ENCODE peak calls at places on chromosomes 4 and X, in eight cellular contexts. L is pancreas, I is ovary, N is GM13977, E is fibroblast of lung, C is left lung, M is brain microvascular endothelial cell, K is SK-N-SH. R is an unnamed sample.

GRCh38 chr4:184756399-184756798 is 22.5 kb upstream of the CENPU start:
- DNase-seq in L (no peak), E (peak; percentile 51), M (no peak), N (no peak), K (no peak), C (no peak), I (no peak), R (no peak)

GRCh38 chr4:5988086-5988845 is 30.0 kb downstream of the C4orf50 start:
- DNase-seq in N (no peak), K (no peak), L (no peak), I (no peak), E (no peak), C (no peak), M (no peak), R (no peak)

GRCh38 chr4:48578132-48578964 is 88.3 kb downstream of the ZAR1 start:
- DNase-seq in I (peak; percentile 25), C (no peak), L (peak; percentile 39), N (peak; percentile 25), K (peak; percentile 59), M (peak; percentile 60), E (peak; percentile 60), R (peak; percentile 56)

GRCh38 chr4:169484485-169484884 is 127.9 kb downstream of the NEK1 start:
- DNase-seq in K (peak; percentile 9), E (peak; percentile 8), I (no peak), C (no peak), L (no peak), M (peak; percentile 2), N (no peak), R (no peak)

GRCh38 chr4:138909605-138910004 is 106.0 kb upstream of the NOCT start:
- DNase-seq in C (no peak), E (no peak), K (no peak), L (no peak), I (no peak), M (no peak), N (no peak), R (no peak)

GRCh38 chr4:146446555-146446954 is 75.2 kb downstream of the SLC10A7 start:
- DNase-seq in C (no peak), K (no peak), L (no peak), E (no peak), N (no peak), M (no peak), I (no peak), R (no peak)

GRCh38 chr4:107733431-107733925 is 13.4 kb upstream of the PAPSS1 start:
- DNase-seq in N (no peak), I (no peak), L (no peak), C (no peak), K (peak; percentile 54), M (no peak), E (no peak), R (no peak)

GRCh38 chrX:48883729-48884128 is 13.8 kb downstream of the TIMM17B start:
- DNase-seq in L (no peak), N (no peak), K (peak; percentile 8), I (no peak), M (no peak), E (no peak), C (no peak), R (no peak)

GRCh38 chr4:6986067-6986780 is 56.9 kb upstream of the TADA2B start:
- DNase-seq in E (peak; percentile 83), L (peak; percentile 55), N (no peak), I (peak; percentile 61), M (peak; percentile 84), C (peak; percentile 82), K (peak; percentile 67), R (no peak)

GRCh38 chr4:163391756-163392155 is 48.1 kb downstream of the NPY5R start:
- DNase-seq in E (no peak), M (no peak), K (no peak), I (no peak), C (no peak), L (no peak), N (no peak), R (no peak)

GRCh38 chr4:111064342-111064993 is 441.6 kb upstream of the PITX2 start:
- DNase-seq in M (peak; percentile 55), C (no peak), N (peak; percentile 10), K (no peak), L (no peak), E (peak; percentile 86), I (no peak), R (no peak)

GRCh38 chr4:139872274-139872673 is 206.7 kb downstream of the MGST2 start:
- DNase-seq in N (no peak), L (no peak), E (peak; percentile 98), I (no peak), K (no peak), C (no peak), M (peak; percentile 91), R (peak; percentile 60)

GRCh38 chr4:20185103-20185502 is 66.6 kb upstream of the SLIT2 start:
- DNase-seq in I (no peak), E (no peak), K (no peak), L (no peak), N (no peak), M (no peak), C (no peak), R (no peak)
- TF ChIP-seq CTCF in I (no peak), E (no peak), K (no peak), L (no peak), N (no peak), M (no peak), C (no peak), R (no peak)

GRCh38 chr4:22901631-22902030 is 208.9 kb downstream of the GBA3 start:
- DNase-seq in C (no peak), N (no peak), I (no peak), L (no peak), E (peak; percentile 44), K (no peak), M (no peak), R (no peak)

GRCh38 chr4:22906046-22906445 is 213.3 kb downstream of the GBA3 start:
- DNase-seq in C (no peak), M (no peak), N (no peak), I (no peak), E (no peak), K (no peak), L (no peak), R (no peak)

DNA sequence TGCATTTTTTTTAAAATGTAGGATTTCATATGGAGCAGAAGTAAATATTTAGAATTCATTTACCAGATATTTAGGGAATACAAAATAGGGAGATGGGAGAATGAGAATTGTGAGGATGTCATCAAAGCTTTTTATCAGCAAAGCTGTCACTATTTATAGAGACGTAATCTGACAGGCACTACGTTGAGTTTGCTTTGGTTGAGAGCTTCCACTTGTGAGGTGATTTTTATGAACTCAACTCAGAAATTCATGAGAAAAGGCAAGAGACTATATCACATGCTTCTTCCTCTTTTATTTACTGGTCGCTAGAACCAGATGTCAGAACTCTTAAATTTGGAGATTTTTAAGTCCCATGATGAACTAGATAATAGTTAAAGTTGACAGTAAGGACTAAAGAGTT is 211.2 kb downstream of the GBA3 start:
- DNase-seq in N (no peak), K (no peak), L (no peak), I (no peak), M (no peak), C (no peak), E (no peak), R (no peak)
- TF ChIP-seq CTCF in N (no peak), K (no peak), L (no peak), I (no peak), M (no peak), C (no peak), E (no peak), R (no peak)

GRCh38 chrX:318739-319578 is at the start of gene GTPBP6:
- DNase-seq in M (peak; percentile 99), L (peak; percentile 100), I (peak; percentile 99), N (peak; percentile 98), E (peak; percentile 99), K (peak; percentile 93), C (peak; percentile 100), R (peak; percentile 99)
- TF ChIP-seq CTCF in M (peak; percentile 38), L (no peak), I (no peak), N (peak; percentile 20), E (peak; percentile 15), K (peak; percentile 14), C (no peak), R (peak; percentile 12)

DNA sequence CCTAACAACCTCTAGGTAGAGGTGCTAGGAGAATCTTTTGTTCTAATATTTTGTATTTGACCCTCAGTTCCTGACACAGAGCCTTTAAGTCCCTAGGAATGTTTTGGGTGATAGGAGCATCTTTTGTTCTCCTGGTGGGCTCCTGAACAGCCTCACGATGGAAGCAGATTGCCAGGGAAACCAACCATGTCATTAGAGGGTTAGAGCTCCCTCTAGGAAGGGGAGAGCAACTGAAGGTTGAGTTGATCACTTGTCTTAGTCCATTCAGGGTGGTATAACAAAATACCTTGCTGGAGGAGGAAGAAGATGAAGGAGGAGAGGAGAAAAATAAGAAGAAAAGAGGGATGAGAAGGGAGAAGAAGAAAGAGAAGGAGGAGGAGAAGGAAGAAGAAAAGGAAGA is 9.2 kb downstream of the VCX start:
- DNase-seq in I (no peak), N (no peak), L (no peak), C (no peak), K (no peak), E (no peak), M (no peak), R (no peak)
- TF ChIP-seq CTCF in I (no peak), N (no peak), L (no peak), C (no peak), K (no peak), E (no peak), M (no peak), R (no peak)

DNA sequence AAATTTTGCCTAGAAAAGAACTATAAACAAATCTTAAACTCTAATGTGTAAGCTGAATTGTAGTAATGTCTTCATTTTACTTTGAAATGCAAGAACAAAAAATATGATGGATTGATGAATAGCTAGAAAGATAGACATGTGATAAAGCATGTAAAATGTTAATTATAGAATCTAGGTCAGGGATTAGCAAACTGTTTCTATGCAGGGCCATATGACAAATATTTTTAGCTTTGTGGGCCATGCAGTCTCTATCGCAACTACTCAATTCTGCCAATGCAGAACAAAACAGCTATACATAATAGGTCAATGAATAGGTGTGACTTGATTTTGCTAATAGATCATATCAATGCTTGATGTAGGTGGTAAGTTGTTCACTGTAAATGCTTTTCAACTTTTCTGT is 75.3 kb downstream of the TBCK start:
- DNase-seq in L (no peak), K (no peak), M (no peak), I (no peak), C (no peak), E (no peak), N (no peak), R (no peak)
- TF ChIP-seq CTCF in L (no peak), K (no peak), M (no peak), I (no peak), C (no peak), E (no peak), N (no peak), R (no peak)

GRCh38 chr4:8886625-8887406 is 15.2 kb upstream of the HMX1 start:
- DNase-seq in I (no peak), L (no peak), N (no peak), E (no peak), M (no peak), K (no peak), C (no peak), R (no peak)
- TF ChIP-seq CTCF in I (no peak), L (no peak), N (peak; percentile 19), E (peak; percentile 37), M (peak; percentile 46), K (peak; percentile 20), C (no peak), R (peak; percentile 12)

R was measured in AG09319.